ENCODE peak calls at places on chromosomes 11 and 22, in four cellular contexts. B, P, Q and V are unnamed samples.

GRCh38 chr11:22192289-22192641 is 620 bp upstream of the ANO5 start:
- DNase-seq in P (no peak), B (no peak), Q (no peak), V (no peak)

GRCh38 chr11:25769287-25769686 is 562.6 kb upstream of the ANO3 start:
- DNase-seq in B (no peak), P (no peak), Q (no peak), V (no peak)

GRCh38 chr11:8080674-8081590 is at the start of gene TUB:
- DNase-seq in Q (no peak), P (no peak), B (no peak), V (no peak)

GRCh38 chr22:45762545-45763235 is 91.1 kb downstream of the ATXN10 start:
- DNase-seq in P (no peak), B (no peak), Q (no peak), V (no peak)

GRCh38 chr22:48779661-48780596 is 1047.7 kb downstream of the BRD1 start:
- DNase-seq in P (no peak), Q (peak; percentile 25), B (no peak), V (no peak)

GRCh38 chr22:33562484-33562883 is 357.8 kb downstream of the LARGE1 start:
- DNase-seq in B (no peak), Q (no peak), P (no peak), V (no peak)

GRCh38 chr11:67264260-67264659 is 2.0 kb upstream of the GRK2 start:
- DNase-seq in B (no peak), Q (no peak), P (no peak), V (no peak)

GRCh38 chr11:38672445-38672844 is 2074.4 kb upstream of the RAG2 start:
- DNase-seq in P (no peak), B (no peak), Q (no peak), V (no peak)

GRCh38 chr11:46564459-46564858 is 29.4 kb downstream of the AMBRA1 start:
- DNase-seq in B (no peak), P (no peak), Q (no peak), V (no peak)

DNA sequence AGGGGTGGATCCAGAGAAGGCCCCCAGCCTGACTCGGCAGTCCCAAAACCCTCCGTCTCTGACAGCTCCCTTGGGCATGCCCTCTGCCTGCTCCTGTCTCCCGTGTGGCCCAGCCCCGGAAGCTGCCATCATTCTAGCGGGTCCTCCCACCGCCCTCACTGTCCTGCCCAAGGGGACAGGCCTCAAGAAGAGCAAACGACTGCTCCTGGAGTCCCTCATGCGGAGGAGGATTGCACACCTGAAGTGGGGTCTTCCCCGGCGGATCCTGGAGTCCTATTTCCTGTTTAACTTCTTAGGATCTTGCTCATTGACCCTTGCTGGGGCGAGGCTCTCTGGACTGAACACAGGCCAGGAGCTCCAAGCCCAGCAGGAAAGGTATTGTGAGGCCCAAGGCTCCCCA is 2.6 kb upstream of the MEI1 start:
- DNase-seq in P (no peak), Q (no peak), B (no peak), V (no peak)
- H3K27ac ChIP-seq in P (no peak overlapping the region), Q (no peak overlapping the region), B (peak overlapping the region; percentile 67), V (no peak overlapping the region)

GRCh38 chr11:86981777-86982540 is 26.8 kb upstream of the FZD4 start:
- DNase-seq in P (no peak), B (no peak), Q (no peak), V (no peak)
- H3K27ac ChIP-seq in P (no peak overlapping the region), B (peak overlapping the region; percentile 10), Q (no peak overlapping the region), V (no peak overlapping the region)

DNA sequence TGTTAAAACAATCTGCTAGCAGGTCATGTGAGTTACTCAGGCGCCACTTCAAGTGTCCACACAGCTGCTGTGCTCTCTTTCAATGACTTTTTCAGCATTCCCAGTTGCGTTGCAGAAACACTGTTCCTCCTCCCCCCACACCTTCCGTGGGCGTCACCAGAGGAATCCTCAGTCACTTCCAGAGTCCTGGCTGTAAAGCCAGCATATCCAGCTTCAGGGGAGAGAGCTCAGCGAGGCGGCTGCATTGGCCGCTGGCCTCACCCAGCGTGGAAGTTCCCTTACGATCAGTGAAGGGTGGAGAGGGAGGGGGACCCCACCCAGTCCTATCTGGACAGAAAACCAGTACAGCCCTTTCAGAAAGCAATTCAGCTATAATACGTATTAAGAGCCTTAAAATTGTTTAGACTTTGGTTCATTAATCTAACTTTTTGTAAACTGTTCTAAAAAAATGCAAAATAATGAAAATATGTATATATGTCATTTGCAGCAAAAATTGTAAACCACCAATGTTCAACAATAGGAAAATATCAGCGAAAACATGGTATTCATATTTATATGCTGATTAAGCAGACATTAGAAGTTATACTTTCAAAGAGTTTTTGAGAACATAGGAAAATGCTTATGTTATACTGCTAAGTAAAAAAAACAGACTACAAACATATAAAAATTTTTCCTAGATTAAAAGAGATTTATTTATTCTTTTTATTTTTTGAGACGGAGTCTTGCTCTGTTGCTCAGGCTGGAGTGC is 2.8 kb upstream of the ANO9 start:
- DNase-seq in B (peak; percentile 39), P (no peak), Q (no peak), V (peak; percentile 62)
- H3K27ac ChIP-seq in B (no peak overlapping the region), P (no peak overlapping the region), Q (no peak overlapping the region), V (peak overlapping the region; percentile 30)

DNA sequence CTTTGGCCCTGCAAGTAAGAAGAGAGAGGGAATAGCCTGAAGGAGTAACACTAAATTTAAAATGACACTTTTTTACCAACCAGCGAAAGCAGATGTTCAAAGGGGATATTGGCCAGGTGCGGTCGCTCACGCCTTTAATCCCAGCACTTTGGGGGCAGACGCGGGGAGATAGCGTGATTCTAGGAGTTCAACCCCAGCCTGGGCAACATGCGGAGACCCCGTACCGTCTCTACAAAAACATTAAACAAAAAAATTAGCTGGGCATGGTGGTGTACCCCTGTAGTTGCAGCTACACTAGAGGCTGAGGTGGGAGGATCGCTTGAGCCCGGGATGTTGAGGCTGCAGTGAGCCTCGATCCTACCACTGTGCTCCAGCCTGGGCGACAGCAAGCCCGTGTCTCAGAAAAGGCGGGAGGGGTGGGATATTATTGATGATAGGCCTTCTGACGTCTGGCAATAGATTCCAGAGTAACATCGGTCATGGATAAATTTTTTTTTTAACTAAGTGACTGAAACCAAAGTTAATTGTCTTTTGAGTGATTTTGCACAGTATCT is 1.1 kb upstream of the RAB30 start:
- DNase-seq in Q (no peak), B (no peak), P (no peak), V (no peak)
- H3K27ac ChIP-seq in Q (peak overlapping the region; percentile 91), B (peak overlapping the region; percentile 98), P (peak overlapping the region; percentile 94), V (peak overlapping the region; percentile 86)

DNA sequence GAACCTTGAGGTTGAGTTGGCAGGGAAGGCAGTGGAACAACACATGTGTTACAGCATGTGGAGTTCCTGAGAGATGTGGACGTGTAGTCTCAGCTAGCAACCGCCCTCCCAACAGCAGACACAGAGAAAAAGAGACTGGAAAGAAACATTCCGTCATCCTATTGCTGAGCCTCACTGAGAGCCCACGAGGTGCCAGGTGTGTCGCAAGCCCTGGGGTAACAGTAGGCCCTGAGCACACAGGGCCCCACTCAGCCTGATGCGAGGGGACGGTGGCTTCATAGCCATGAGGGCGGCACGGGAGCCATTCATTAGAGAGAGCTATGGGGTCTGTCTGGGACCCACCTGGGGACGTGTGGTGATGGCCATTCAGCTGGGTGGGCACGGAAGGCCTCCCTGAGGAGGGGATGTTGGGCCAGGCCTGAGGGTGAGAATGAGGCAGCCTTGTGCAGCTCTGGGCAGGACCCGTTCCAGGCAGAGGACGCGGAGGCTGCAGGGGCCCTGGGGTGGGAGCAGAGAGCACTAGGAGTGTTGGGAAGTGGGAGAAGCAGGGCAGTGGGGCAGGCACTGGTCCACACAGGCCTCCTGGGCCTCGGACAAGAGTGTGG is 26.2 kb downstream of the MPPED1 start:
- DNase-seq in P (no peak), B (no peak), Q (no peak), V (no peak)
- H3K27ac ChIP-seq in P (no peak overlapping the region), B (no peak overlapping the region), Q (no peak overlapping the region), V (no peak overlapping the region)

DNA sequence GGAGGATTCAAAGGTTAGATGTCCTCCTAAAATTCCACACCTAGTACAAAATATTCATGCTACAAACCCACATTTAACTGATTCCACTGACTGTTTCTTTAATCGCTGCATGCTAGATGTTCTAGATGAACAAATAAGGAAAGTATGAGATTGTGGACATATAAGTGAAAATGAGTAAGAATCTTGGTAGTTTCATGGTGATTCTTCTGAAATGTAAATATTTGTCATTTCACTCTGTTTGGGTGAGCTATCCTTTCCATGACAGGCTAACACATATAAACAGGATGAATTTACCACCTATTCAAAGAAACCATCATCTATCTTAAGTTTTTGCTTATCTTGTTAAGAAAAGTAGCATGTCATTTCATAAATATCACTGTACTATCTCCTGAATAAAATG is 14.8 kb downstream of the OR5B3 start:
- DNase-seq in Q (no peak), P (no peak), B (no peak), V (no peak)
- H3K27ac ChIP-seq in Q (no peak overlapping the region), P (no peak overlapping the region), B (no peak overlapping the region), V (no peak overlapping the region)

GRCh38 chr11:122162095-122162494 is 46.1 kb upstream of the BLID start:
- DNase-seq in B (no peak), Q (no peak), P (no peak), V (no peak)
- H3K27ac ChIP-seq in B (no peak overlapping the region), Q (no peak overlapping the region), P (peak overlapping the region; percentile 87), V (no peak overlapping the region)

DNA sequence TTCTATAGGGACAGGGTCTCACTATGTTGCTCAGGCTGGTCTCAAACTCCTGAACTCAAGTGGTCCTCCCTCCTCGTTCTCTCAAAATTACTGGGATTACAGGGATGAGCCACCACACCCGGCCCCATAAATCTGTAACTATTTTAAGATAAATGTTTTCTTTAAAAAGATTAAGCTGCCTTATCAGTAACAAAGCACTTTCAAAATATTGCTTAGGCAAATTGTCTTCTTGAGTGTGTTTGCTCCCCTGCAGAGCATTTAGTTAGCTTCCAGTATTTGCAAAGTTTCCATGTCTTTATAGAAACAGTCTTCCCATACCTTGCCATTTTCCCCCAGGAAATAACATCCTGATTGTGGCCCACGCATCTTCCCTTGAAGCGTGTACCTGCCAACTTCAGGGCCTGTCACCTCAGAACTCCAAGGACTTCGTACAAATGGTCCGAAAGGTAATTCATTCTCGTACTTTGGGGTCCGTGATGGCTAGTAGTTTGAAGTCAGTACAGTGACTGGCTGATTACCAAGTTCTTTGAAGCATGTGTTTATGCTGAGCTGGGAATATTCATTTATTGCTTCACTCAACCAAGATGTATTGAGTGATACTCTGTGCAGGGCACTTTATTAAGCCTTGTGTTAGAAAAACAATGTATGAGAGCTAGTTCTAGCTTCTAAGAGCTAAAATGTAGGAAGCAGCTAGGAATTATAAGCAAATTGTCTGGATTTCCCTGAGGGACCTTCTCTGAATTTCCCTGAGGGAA is 30.4 kb upstream of the CRTAM start:
- DNase-seq in P (no peak), Q (no peak), B (no peak), V (no peak)
- H3K27ac ChIP-seq in P (peak overlapping the region; percentile 61), Q (no peak overlapping the region), B (peak overlapping the region; percentile 67), V (peak overlapping the region; percentile 10)